ENCODE peak calls at places on chromosome 14, in nine cellular contexts. M is PC-3, W is BJ, L is fibroblast of mammary gland, Y is A549, R is uterus, Z is esophagus squamous epithelium, H is Peyer's patch, K is astrocyte. E is an unnamed sample.

GRCh38 chr14:26730929-26731618 is 133.2 kb upstream of the NOVA1 start:
- DNase-seq in L (peak; percentile 44), W (no peak), H (no peak), Y (peak; percentile 24), R (no peak), M (peak; percentile 41), K (no peak), Z (no peak), E (no peak)

GRCh38 chr14:65958664-65959562 is 527.3 kb upstream of the CCDC196 start:
- DNase-seq in L (peak; percentile 45), R (no peak), Z (no peak), M (peak; percentile 55), Y (peak; percentile 37), K (peak; percentile 7), W (no peak), H (no peak), E (no peak)

GRCh38 chr14:51472881-51473280 is 178.8 kb upstream of the FRMD6 start:
- DNase-seq in Z (no peak), M (no peak), H (no peak), L (peak; percentile 46), Y (no peak), W (no peak), K (no peak), R (no peak), E (peak; percentile 63)

GRCh38 chr14:42994001-42994736 is 1387.5 kb downstream of the LRFN5 start:
- DNase-seq in H (no peak), R (no peak), Z (no peak), W (no peak), M (peak; percentile 84), K (peak; percentile 80), Y (peak; percentile 49), L (peak; percentile 85), E (peak; percentile 26)

GRCh38 chr14:103862393-103862782 is 15.0 kb upstream of the PPP1R13B start:
- DNase-seq in H (no peak), M (no peak), L (no peak), Z (no peak), K (no peak), R (no peak), Y (no peak), W (no peak), E (no peak)

GRCh38 chr14:81400852-81401251 is 728 bp upstream of the STON2 start:
- DNase-seq in Z (no peak), Y (peak; percentile 59), W (peak; percentile 95), M (peak; percentile 99), R (peak; percentile 41), L (peak; percentile 100), H (no peak), K (peak; percentile 100), E (peak; percentile 73)

GRCh38 chr14:65431951-65432350 is 19.4 kb downstream of the FUT8 start:
- DNase-seq in R (no peak), W (no peak), M (no peak), Y (no peak), L (no peak), Z (no peak), H (no peak), K (peak; percentile 71), E (no peak)

GRCh38 chr14:98028156-98028555 is 1231.0 kb downstream of the VRK1 start:
- DNase-seq in R (no peak), W (no peak), H (no peak), M (no peak), K (peak; percentile 95), L (no peak), Z (no peak), Y (no peak), E (no peak)

GRCh38 chr14:29352681-29353080 is 575.0 kb downstream of the PRKD1 start:
- DNase-seq in H (no peak), M (no peak), L (peak; percentile 42), Y (no peak), W (no peak), K (no peak), R (no peak), Z (no peak), E (no peak)

GRCh38 chr14:55084648-55085441 is 33.4 kb downstream of the MAPK1IP1L start:
- DNase-seq in Z (no peak), L (no peak), W (no peak), Y (no peak), K (no peak), R (no peak), M (no peak), H (no peak), E (no peak)

GRCh38 chr14:64074961-64075619 is 219.1 kb downstream of the ESR2 start:
- DNase-seq in M (peak; percentile 90), L (peak; percentile 65), H (no peak), Y (peak; percentile 4), W (peak; percentile 13), Z (no peak), K (peak; percentile 60), R (no peak), E (no peak)

GRCh38 chr14:71377099-71377498 is 469.8 kb downstream of the PCNX1 start:
- DNase-seq in Z (no peak), R (no peak), K (no peak), W (no peak), H (no peak), M (no peak), Y (peak; percentile 9), L (no peak), E (no peak)

GRCh38 chr14:100692859-100693558 is 33.7 kb upstream of the DLK1 start:
- DNase-seq in H (no peak), K (peak; percentile 94), Y (peak; percentile 85), W (no peak), L (peak; percentile 92), R (no peak), M (peak; percentile 98), Z (no peak), E (peak; percentile 80)

GRCh38 chr14:61609885-61610284 is 85.4 kb upstream of the HIF1A start:
- DNase-seq in H (no peak), R (no peak), Y (no peak), K (peak; percentile 45), L (no peak), W (no peak), Z (no peak), M (no peak), E (no peak)

GRCh38 chr14:89256273-89256672 is 160.8 kb downstream of the FOXN3 start:
- DNase-seq in L (no peak), W (no peak), M (no peak), K (no peak), Z (no peak), H (no peak), Y (no peak), R (peak; percentile 26), E (no peak)

DNA sequence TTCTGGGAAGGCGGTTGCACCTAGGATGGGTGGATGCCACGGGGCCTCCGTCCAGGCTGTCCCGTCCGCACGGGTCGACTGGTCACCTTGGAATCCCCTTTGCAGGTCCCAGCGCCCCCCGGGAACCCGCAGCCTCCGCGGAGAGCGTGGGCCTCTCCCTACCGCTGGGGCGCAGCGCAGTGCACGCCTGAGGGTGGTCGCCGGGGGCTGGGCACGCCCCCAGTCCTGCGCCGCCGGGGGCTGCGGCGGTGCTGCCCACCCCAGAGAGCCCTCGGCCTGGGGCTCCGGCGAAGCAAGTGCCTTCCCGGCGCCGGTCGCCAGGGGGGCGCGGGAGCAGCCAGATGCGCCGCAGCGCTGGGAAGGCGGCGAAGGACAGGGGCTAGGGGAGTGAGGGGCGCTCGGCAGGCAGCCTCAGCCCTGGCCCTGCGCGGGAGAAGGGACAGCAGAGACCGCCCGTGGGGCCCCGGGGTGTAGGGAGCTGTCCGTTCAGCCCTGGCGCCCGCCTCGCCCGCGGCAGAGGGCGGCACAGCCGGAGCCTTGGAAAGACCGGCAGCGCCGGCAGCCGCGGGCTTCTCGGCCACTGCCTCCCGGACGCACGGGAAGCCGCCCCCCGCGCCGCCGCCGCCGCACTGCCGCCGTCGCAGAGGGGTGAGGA is 527 bp downstream of the ZDHHC22 start:
- DNase-seq in M (peak; percentile 49), R (no peak), L (peak; percentile 3), K (peak; percentile 23), Z (no peak), H (no peak), Y (peak; percentile 49), W (no peak), E (no peak)
- H3K4me3 ChIP-seq in M (peak overlapping the region; percentile 74), R (peak overlapping the region; percentile 20), L (no peak overlapping the region), K (peak overlapping the region; percentile 37), Z (peak overlapping the region; percentile 56), H (peak overlapping the region; percentile 34), Y (peak overlapping the region; percentile 58), W (peak overlapping the region; percentile 22), E (peak overlapping the region; percentile 8)

GRCh38 chr14:23094666-23095195 is at the start of gene ACIN1:
- DNase-seq in H (peak; percentile 74), Y (peak; percentile 91), W (peak; percentile 56), Z (no peak), L (peak; percentile 84), R (peak; percentile 82), M (peak; percentile 70), K (peak; percentile 77), E (peak; percentile 68)
- TF ChIP-seq CTCF in H (no peak), Y (no peak), W (no peak), Z (no peak), L (no peak), R (no peak), M (no peak), K (no peak), E (no peak)

GRCh38 chr14:105045710-105046326 is 19.4 kb downstream of the GPR132 start:
- DNase-seq in K (no peak), W (no peak), Y (peak; percentile 87), L (peak; percentile 74), Z (peak; percentile 56), H (peak; percentile 92), M (peak; percentile 92), R (peak; percentile 88), E (no peak)
- H3K4me3 ChIP-seq in K (no peak overlapping the region), W (no peak overlapping the region), Y (peak overlapping the region; percentile 26), L (no peak overlapping the region), Z (peak overlapping the region; percentile 19), H (no peak overlapping the region), M (peak overlapping the region; percentile 14), R (no peak overlapping the region), E (no peak overlapping the region)

DNA sequence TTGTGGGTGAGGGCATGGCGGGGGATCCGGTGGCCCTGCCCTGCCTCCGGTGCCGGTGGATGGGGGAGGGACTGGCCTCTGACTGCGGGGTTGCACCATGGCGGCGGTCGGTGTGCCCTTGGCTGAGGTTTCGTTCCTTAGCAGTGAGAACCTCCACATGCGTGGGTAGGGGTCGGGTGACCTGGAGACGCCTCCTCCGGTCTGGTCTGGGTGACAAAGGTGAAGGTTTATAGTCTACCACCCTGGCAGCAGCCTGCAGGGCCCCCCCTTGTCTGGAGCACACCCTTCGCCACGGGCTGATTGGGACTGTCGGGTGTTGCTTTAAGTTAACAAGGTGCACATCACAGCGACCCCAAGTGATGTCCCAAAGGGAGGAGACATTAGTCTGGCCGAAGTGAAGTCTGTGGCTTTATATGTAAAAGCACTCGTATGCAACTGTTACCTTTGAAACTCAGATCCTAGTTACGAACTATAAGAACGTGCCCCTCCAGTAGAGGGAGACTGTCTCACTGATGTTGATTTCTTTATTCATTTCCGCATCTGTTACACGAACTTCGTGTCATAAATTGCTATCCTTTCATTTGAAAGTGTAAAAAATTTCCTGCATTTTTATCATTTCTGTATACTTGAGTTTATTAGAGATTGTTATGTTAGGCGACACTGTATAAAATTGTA is 74.4 kb downstream of the WDR20 start:
- DNase-seq in Z (no peak), K (no peak), W (no peak), M (peak; percentile 38), H (no peak), L (peak; percentile 31), R (no peak), Y (peak; percentile 12), E (no peak)
- TF ChIP-seq CTCF in Z (no peak), K (no peak), W (peak; percentile 28), M (peak; percentile 70), H (no peak), L (peak; percentile 35), R (no peak), Y (peak; percentile 32), E (no peak)

GRCh38 chr14:34700622-34701130 is 13.7 kb downstream of the CFL2 start:
- DNase-seq in L (no peak), R (no peak), H (no peak), Z (no peak), M (peak; percentile 43), K (no peak), W (no peak), Y (peak; percentile 26), E (no peak)
- H3K4me3 ChIP-seq in L (no peak overlapping the region), R (no peak overlapping the region), H (no peak overlapping the region), Z (no peak overlapping the region), M (peak overlapping the region; percentile 60), K (no peak overlapping the region), W (no peak overlapping the region), Y (peak overlapping the region; percentile 9), E (no peak overlapping the region)

E was measured in HFF-Myc.